ENCODE peak calls at places on chromosomes 13 and 19, in six cellular contexts. Y is mammary epithelial cell, L is DND-41, T is endothelial cell of umbilical vein, O is colonic mucosa, J is K562. V is an unnamed sample. For H3K4me1, the result is how much of the 10 kb centered on the place peaks cover.

GRCh38 chr13:110347535-110348308 is 40.6 kb downstream of the COL4A2 start:
- DNase-seq in Y (peak), L (no peak), T (no peak), O (no peak), J (no peak), V (no peak)

GRCh38 chr19:28039677-28040381 is 1173.1 kb downstream of the UQCRFS1 start:
- DNase-seq in Y (no peak), L (no peak), T (no peak), O (no peak), J (no peak), V (no peak)

GRCh38 chr19:16830679-16831078 is 1.5 kb downstream of the SIN3B start:
- DNase-seq in Y (no peak), L (no peak), T (no peak), O (no peak), J (no peak), V (no peak)

GRCh38 chr13:107258599-107259187 is 690.8 kb upstream of the ARGLU1 start:
- DNase-seq in Y (peak), L (no peak), T (peak), O (no peak), J (no peak), V (no peak)

GRCh38 chr19:14004619-14005380 is 1.3 kb downstream of the RFX1 start:
- DNase-seq in Y (peak), L (no peak), T (peak), O (peak), J (peak), V (peak)

GRCh38 chr13:51325837-51326236 is 13.7 kb upstream of the SERPINE3 start:
- DNase-seq in Y (peak), L (no peak), T (no peak), O (no peak), J (no peak), V (no peak)

GRCh38 chr19:46347985-46348384 is 1.1 kb downstream of the PPP5C start:
- DNase-seq in Y (no peak), L (no peak), T (no peak), O (no peak), J (no peak), V (no peak)

GRCh38 chr19:17770613-17771012 is 19.3 kb downstream of the FCHO1 start:
- DNase-seq in Y (no peak), L (no peak), T (no peak), O (no peak), J (no peak), V (no peak)

GRCh38 chr13:31968473-31968872 is 63.1 kb upstream of the FRY start:
- DNase-seq in Y (no peak), L (no peak), T (no peak), O (peak), J (no peak), V (no peak)

GRCh38 chr19:18593367-18594095 is 4.9 kb downstream of the REX1BD start:
- DNase-seq in Y (no peak), L (no peak), T (no peak), O (no peak), J (peak), V (no peak)

GRCh38 chr13:21100994-21101757 is 39.8 kb upstream of the LATS2 start:
- DNase-seq in Y (peak), L (no peak), T (no peak), O (no peak), J (no peak), V (no peak)

GRCh38 chr19:12527034-12527836 is 24.0 kb downstream of the ZNF564 start:
- DNase-seq in Y (peak), L (no peak), T (peak), O (no peak), J (no peak), V (no peak)

GRCh38 chr19:17952041-17952976 is 14.6 kb upstream of the KCNN1 start:
- DNase-seq in Y (no peak), L (no peak), T (no peak), O (no peak), J (peak), V (no peak)

GRCh38 chr13:42996584-42996983 is 4.5 kb upstream of the EPSTI1 start:
- DNase-seq in Y (peak), L (no peak), T (peak), O (no peak), J (no peak), V (no peak)

GRCh38 chr13:113542751-113543424 is 41.7 kb upstream of the TFDP1 start:
- DNase-seq in Y (no peak), L (no peak), T (no peak), O (no peak), J (no peak), V (peak)

GRCh38 chr13:41931337-41931736 is 29.6 kb downstream of the VWA8 start:
- DNase-seq in Y (no peak), L (no peak), T (no peak), O (no peak), J (no peak), V (no peak)

GRCh38 chr13:74574964-74575728 is 440.9 kb upstream of the KLF12 start:
- DNase-seq in Y (no peak), L (no peak), T (no peak), O (no peak), J (no peak), V (no peak)

GRCh38 chr13:74570834-74571233 is 436.6 kb upstream of the KLF12 start:
- DNase-seq in Y (peak), L (no peak), T (no peak), O (no peak), J (no peak), V (no peak)

GRCh38 chr13:74571811-74572210 is 437.6 kb upstream of the KLF12 start:
- DNase-seq in Y (peak), L (no peak), T (no peak), O (no peak), J (no peak), V (no peak)

GRCh38 chr13:74575729-74576125 is 441.5 kb upstream of the KLF12 start:
- DNase-seq in Y (peak), L (peak), T (peak), O (peak), J (peak), V (peak)

GRCh38 chr13:74573654-74574053 is 439.4 kb upstream of the KLF12 start:
- DNase-seq in Y (no peak), L (peak), T (no peak), O (no peak), J (no peak), V (no peak)
- TF ChIP-seq CTCF in Y (no peak), L (peak), T (peak), O (no peak), J (peak), V (no peak)

GRCh38 chr13:66640231-66640630 is 589.9 kb downstream of the PCDH9 start:
- DNase-seq in Y (no peak), L (no peak), T (no peak), O (no peak), J (no peak), V (no peak)

DNA sequence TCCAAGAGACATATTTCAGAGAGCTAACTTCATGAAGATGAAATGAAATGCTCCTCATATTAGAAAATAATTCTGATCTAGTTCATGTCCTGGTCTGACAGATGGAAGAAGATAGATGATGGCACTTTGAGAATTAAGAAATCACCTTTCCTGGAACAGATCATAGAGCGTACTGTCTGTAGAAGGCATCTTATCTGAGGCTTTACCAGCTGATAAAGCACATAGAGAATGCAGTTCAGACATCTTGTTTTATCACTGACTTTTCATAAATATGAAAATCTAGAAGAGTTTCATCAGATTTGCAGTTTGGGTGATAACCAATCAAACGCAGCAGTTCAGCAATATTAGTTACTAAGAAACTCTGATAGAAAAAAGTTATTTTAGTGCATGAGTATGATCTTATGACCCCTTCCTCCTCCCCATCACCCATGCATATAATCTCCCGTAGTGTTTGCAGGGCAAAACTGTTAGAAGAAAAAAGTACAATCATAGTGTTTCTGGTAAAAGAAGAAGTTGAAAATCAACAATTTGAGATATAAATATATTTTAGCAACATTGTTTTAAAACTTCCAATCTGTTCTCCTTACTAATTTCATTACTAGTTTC is 585.2 kb downstream of the PCDH9 start:
- DNase-seq in Y (no peak), L (no peak), T (no peak), O (no peak), J (no peak), V (no peak)
- H3K9ac ChIP-seq in Y (no peak), L (no peak), T (no peak), O (no peak), J (no peak), V (no peak)

GRCh38 chr13:86660090-86660489 is 860.9 kb upstream of the SLITRK6 start:
- DNase-seq in Y (no peak), L (no peak), T (no peak), O (no peak), J (no peak), V (no peak)

DNA sequence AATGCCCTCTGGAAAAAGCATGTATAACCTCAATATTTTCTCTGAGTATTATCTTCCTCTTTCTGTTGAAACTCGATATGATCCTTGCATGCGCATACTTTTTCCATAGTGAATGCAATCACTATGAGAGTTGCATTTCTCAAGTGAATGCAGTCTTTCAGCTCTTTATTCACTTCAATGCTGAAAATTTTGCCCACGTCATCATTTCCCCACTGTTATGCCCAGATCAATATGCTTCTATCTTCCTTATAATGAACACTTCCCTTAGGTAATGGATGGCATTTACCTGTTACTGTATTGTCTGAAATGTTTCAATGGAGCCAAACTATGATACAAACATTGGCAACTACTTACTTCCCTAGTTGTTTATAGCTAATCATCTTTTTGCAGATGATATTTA is 866.6 kb upstream of the SLITRK6 start:
- DNase-seq in Y (no peak), L (no peak), T (no peak), O (no peak), J (no peak), V (no peak)
- H3K4me1 ChIP-seq in Y (under half), L (under half), T (under half), O (under half), J (under half), V (under half)

DNA sequence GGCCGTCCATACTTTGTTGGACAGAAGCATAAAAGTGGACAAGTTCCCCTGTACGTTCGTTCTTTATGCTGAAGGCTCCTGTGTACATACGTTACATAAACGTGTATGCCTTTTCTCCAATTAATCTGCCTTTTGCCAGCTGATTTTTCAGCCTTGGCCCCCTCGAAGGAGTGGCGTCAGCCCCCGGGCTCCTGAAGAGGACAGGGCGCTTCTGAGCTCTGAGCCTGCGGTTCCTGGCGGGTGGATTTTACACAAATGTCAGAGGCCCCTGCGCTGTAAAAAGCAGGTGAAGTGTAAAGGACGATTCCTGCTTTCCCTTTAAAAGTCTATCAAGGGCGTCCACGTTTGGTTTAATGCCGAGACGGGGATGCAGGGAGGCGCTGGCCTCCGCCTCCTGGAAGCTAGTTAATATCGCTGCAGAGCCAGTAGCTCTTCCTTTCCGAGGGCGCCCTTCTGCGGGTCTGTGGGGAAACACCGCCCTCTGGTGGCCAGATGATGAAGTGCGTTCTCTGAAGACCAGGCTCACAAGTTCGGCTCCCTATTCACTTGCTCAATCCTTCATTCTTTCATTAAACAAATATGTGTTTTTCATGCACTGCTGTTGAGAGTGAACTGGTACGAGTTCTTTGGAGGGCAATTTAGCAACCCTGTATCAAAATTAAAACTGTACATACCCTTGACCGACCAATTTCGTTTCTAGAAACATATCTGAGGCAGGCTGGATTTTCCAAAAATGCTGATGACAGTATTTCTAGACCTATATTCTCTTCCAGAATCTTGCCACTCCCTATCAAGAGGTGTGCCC is 62.0 kb downstream of the GPR12 start:
- DNase-seq in Y (peak), L (peak), T (peak), O (peak), J (peak), V (peak)
- TF ChIP-seq CTCF in Y (peak), L (peak), T (peak), O (peak), J (peak), V (peak)

DNA sequence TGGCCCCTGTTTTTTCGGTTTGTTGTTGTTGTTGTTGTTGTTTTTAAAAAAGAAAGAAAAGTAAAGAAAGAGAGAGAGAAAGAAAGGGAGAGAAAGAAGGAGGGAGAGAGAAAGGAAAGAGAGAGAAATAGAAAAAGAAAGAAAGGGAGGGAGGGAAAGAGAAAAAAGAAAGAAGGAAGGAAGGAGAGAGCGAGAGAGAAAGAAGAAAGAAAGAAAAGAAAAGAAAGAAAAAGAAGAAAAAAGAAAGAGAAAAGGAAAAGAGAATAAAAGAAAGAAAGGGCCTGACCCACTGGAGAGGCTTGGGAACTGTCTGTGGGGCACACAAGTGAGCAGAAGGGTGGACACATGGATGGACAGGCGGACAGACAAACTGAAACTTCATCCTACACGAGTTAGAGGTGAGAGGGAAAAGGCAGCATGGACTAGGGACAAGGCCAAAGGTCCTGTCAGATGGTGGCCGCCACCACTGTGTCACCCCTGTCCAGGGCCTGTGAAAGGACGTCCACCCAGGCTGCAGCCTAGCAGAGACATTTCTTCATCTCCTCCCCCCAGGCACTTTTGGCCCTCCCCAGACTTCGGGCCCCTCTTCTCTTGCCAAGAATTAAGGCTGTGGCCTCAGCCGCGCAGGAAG is 9.2 kb upstream of the BCAM start:
- DNase-seq in Y (no peak), L (no peak), T (no peak), O (no peak), J (no peak), V (no peak)
- H3K9ac ChIP-seq in Y (no peak), L (no peak), T (no peak), O (no peak), J (peak), V (no peak)

V was measured in kidney.